ENCODE peak calls at places on chromosome 17, in four cellular contexts. T is small intestine; Z is CD8-positive, alpha-beta memory T cell; D is GM12878. W is an unnamed sample.
A peak's percentile ranks its signal among the peaks of the same experiment; 100 is the strongest.

GRCh38 chr17:63475491-63476412 is 1.1 kb upstream of the ACE start:
- DNase-seq in T (no peak), Z (peak; percentile 44), D (no peak), W (no peak)

GRCh38 chr17:31740611-31741082 is 118.4 kb downstream of the COPRS start:
- DNase-seq in T (no peak), Z (no peak), D (no peak), W (no peak)

GRCh38 chr17:62704381-62704971 is 77.0 kb downstream of the MRC2 start:
- DNase-seq in T (no peak), Z (peak; percentile 47), D (no peak), W (no peak)

GRCh38 chr17:42819939-42820535 is 4.0 kb downstream of the BECN1 start:
- DNase-seq in T (peak; percentile 66), Z (peak; percentile 66), D (no peak), W (no peak)

GRCh38 chr17:58412910-58413630 is 4.3 kb downstream of the RNF43 start:
- DNase-seq in T (peak; percentile 56), Z (no peak), D (no peak), W (no peak)

GRCh38 chr17:74431568-74432483 is at the start of gene GPRC5C:
- DNase-seq in T (peak; percentile 93), Z (peak; percentile 62), D (no peak), W (peak; percentile 98)

GRCh38 chr17:39826334-39826733 is 37.8 kb downstream of the IKZF3 start:
- DNase-seq in T (no peak), Z (no peak), D (no peak), W (no peak)

GRCh38 chr17:73103661-73104335 is 11.3 kb upstream of the SLC39A11 start:
- DNase-seq in T (no peak), Z (no peak), D (no peak), W (no peak)

GRCh38 chr17:40582328-40582901 is 17.1 kb upstream of the CCR7 start:
- DNase-seq in T (peak; percentile 37), Z (peak; percentile 83), D (peak; percentile 99), W (peak; percentile 56)

GRCh38 chr17:83176272-83176955 is 97.0 kb downstream of the METRNL start:
- DNase-seq in T (no peak), Z (no peak), D (no peak), W (no peak)

GRCh38 chr17:234163-235047 is 53.0 kb upstream of the DOC2B start:
- DNase-seq in T (no peak), Z (peak; percentile 41), D (no peak), W (no peak)

GRCh38 chr17:50114849-50115357 is 15.1 kb downstream of the SAMD14 start:
- DNase-seq in T (peak; percentile 65), Z (no peak), D (no peak), W (no peak)

GRCh38 chr17:82273327-82274133 is at the start of gene CSNK1D:
- DNase-seq in T (peak; percentile 87), Z (peak; percentile 92), D (peak; percentile 33), W (peak; percentile 96)

GRCh38 chr17:42248351-42249179 is 27.6 kb downstream of the STAT5B start:
- DNase-seq in T (peak; percentile 68), Z (peak; percentile 89), D (peak; percentile 68), W (no peak)

GRCh38 chr17:74757931-74758845 is 9.8 kb downstream of the NHERF1 start:
- DNase-seq in T (peak; percentile 76), Z (no peak), D (no peak), W (no peak)

GRCh38 chr17:28957992-28958355 is 6.7 kb upstream of the PHF12 start:
- DNase-seq in T (no peak), Z (no peak), D (no peak), W (no peak)

GRCh38 chr17:39769974-39770587 is 32.3 kb downstream of the GRB7 start:
- DNase-seq in T (peak; percentile 48), Z (peak; percentile 83), D (peak; percentile 84), W (no peak)

GRCh38 chr17:2289878-2290478 is 13.6 kb downstream of the SMG6 start:
- DNase-seq in T (no peak), Z (no peak), D (no peak), W (no peak)

GRCh38 chr17:1003972-1004768 is 7.2 kb downstream of the TIMM22 start:
- DNase-seq in T (no peak), Z (no peak), D (no peak), W (no peak)

GRCh38 chr17:6681176-6681575 is 29.6 kb downstream of the C17orf100 start:
- DNase-seq in T (no peak), Z (no peak), D (no peak), W (no peak)

GRCh38 chr17:78497115-78497540 is 80.1 kb downstream of the DNAH17 start:
- DNase-seq in T (peak; percentile 71), Z (peak; percentile 58), D (no peak), W (peak; percentile 76)

GRCh38 chr17:72120878-72121163 is at the start of gene SOX9:
- DNase-seq in T (peak; percentile 98), Z (no peak), D (peak; percentile 73), W (peak; percentile 90)

GRCh38 chr17:37239690-37240344 is 136.0 kb upstream of the C17orf78 start:
- DNase-seq in T (peak; percentile 23), Z (no peak), D (no peak), W (peak; percentile 2)

GRCh38 chr17:57636985-57637667 is 108.0 kb downstream of the CCDC182 start:
- DNase-seq in T (no peak), Z (no peak), D (no peak), W (no peak)

GRCh38 chr17:39926588-39927100 is 757 bp downstream of the ORMDL3 start:
- DNase-seq in T (peak; percentile 59), Z (peak; percentile 81), D (no peak), W (peak; percentile 82)

GRCh38 chr17:82767041-82767754 is 15.3 kb downstream of the TBCD start:
- DNase-seq in T (peak; percentile 63), Z (no peak), D (no peak), W (peak; percentile 89)

GRCh38 chr17:27247071-27247957 is 46.6 kb upstream of the WSB1 start:
- DNase-seq in T (peak; percentile 40), Z (no peak), D (no peak), W (peak; percentile 92)

GRCh38 chr17:63592797-63593196 is 7.9 kb upstream of the TACO1 start:
- DNase-seq in T (no peak), Z (no peak), D (no peak), W (no peak)

GRCh38 chr17:64661981-64662773 is at the start of gene SMURF2:
- DNase-seq in T (peak; percentile 73), Z (peak; percentile 89), D (no peak), W (peak; percentile 88)

GRCh38 chr17:64661731-64661980 is 451 bp downstream of the SMURF2 start:
- DNase-seq in T (no peak), Z (no peak), D (no peak), W (peak; percentile 45)

GRCh38 chr17:64655704-64656103 is 6.4 kb downstream of the SMURF2 start:
- DNase-seq in T (no peak), Z (no peak), D (no peak), W (no peak)

GRCh38 chr17:64657610-64658125 is 4.4 kb downstream of the SMURF2 start:
- DNase-seq in T (no peak), Z (no peak), D (no peak), W (no peak)

GRCh38 chr17:64658931-64659330 is 3.2 kb downstream of the SMURF2 start:
- DNase-seq in T (no peak), Z (no peak), D (no peak), W (no peak)
- H3K4me3 ChIP-seq in T (no peak overlapping the region), Z (no peak overlapping the region), D (no peak overlapping the region), W (no peak overlapping the region)

DNA sequence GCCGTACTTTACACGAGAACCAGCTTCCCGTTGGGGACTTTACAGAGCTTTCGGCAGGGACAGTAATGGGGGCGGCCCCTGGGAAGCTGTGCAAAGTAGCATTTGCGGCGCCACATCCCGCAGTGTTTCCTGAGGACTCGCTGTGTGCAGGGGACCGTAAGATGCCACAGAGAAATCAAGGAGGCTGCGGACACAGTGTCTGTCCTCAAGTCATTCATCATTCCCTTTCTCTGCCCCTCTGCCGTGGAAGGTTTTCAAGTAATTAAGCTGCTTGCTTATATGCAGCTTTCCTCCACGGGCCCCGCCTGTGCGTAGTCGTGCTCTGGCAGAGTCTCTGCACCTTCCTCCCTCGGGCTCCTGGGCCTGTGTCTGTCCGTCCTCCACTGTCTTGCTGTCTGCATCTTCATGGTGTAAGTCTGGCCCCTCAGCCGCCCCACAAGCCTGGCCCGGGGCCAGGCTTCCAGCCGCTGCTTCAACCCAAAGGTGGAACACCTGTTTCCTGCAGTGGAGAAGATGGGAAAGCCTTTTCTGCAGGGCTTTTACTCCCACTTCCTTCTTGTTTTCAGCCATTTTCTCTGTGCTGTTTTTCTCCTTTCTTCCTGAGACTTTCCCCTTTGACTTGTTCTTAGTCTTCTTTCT is 216.9 kb upstream of the CHMP6 start:
- DNase-seq in T (no peak), Z (no peak), D (no peak), W (no peak)
- H3K4me1 ChIP-seq in T (no peaks in the 10 kb centered on the region), Z (peaks cover 38% of the 10 kb centered on the region), D (peaks cover 26% of the 10 kb centered on the region), W (no peaks in the 10 kb centered on the region)

GRCh38 chr17:48528153-48528912 is 2.5 kb downstream of the HOXB1 start:
- DNase-seq in T (no peak), Z (no peak), D (no peak), W (no peak)

GRCh38 chr17:48530208-48530886 is 464 bp downstream of the HOXB1 start:
- DNase-seq in T (no peak), Z (no peak), D (no peak), W (no peak)

GRCh38 chr17:48529191-48529979 is 1.4 kb downstream of the HOXB1 start:
- DNase-seq in T (no peak), Z (no peak), D (no peak), W (no peak)

GRCh38 chr17:48530887-48531272 is at the start of gene HOXB1:
- DNase-seq in T (no peak), Z (no peak), D (no peak), W (no peak)

GRCh38 chr17:48532261-48532660 is 1.4 kb upstream of the HOXB1 start:
- DNase-seq in T (no peak), Z (no peak), D (no peak), W (no peak)
- H3K4me3 ChIP-seq in T (no peak overlapping the region), Z (no peak overlapping the region), D (no peak overlapping the region), W (no peak overlapping the region)

GRCh38 chr17:55720917-55721836 is 1.5 kb downstream of the TMEM100 start:
- DNase-seq in T (no peak), Z (no peak), D (no peak), W (no peak)

GRCh38 chr17:55722016-55722706 is 503 bp downstream of the TMEM100 start:
- DNase-seq in T (no peak), Z (no peak), D (no peak), W (no peak)

GRCh38 chr17:55726440-55726839 is 3.8 kb upstream of the TMEM100 start:
- DNase-seq in T (no peak), Z (no peak), D (no peak), W (peak; percentile 18)

GRCh38 chr17:55723488-55723848 is 804 bp upstream of the TMEM100 start:
- DNase-seq in T (no peak), Z (no peak), D (no peak), W (no peak)

DNA sequence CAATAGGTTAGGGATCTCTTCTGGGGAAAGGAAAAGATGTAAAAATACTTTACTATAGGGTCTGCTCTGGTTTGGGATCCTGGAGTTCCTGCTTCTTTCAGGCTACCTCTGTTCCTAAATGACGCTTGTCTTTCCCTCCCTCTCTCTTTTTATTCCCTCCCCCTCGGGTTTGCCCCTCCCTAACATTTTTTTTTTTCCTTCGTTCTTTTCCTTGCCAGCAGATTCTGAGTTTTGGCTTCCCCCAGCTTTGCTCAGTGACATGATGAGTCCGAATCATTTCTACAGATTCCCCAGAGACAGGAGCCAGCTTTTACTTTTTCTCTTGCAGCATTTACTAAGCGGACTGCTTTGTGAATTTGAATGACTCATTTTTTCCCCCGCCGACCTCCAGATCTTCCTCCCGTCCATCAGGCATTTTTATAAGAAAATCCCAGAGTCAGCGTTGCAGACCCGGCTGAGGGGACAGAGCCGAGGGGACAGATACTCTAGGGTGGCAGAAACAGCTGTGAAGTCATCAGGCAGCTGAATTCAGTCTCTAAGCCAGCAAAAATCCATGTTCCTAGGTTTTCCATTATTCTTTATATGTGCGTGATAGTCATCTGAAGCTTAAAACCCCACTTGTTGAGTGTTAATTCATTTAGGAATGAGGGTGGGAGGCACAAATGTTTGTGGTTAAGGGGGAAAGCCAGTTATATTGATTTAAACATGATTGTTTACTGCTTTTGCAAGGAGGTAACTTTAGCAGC is at the start of gene TMEM100:
- DNase-seq in T (peak; percentile 3), Z (no peak), D (no peak), W (peak; percentile 29)
- H3K4me1 ChIP-seq in T (no peaks in the 10 kb centered on the region), Z (no peaks in the 10 kb centered on the region), D (no peaks in the 10 kb centered on the region), W (no peaks in the 10 kb centered on the region)

W was measured in mucosa of descending colon.